ENCODE peak calls at places on chromosome 19, in six cellular contexts. One of them, this sample, is unnamed.

GRCh38 chr19:54653181-54653809 is 9.5 kb upstream of the LILRB4 start:
- DNase-seq in mucosa of descending colon: no peak
- DNase-seq in T-helper 9 cell: no peak
- DNase-seq in stimulated activated CD8-positive, alpha-beta memory T cell treated with anti-CD3 and anti-CD28 coated beads, Interleukin-4, amount 100 ng/mL, for 24 hours: no peak
- DNase-seq in HEK293T: peak
- DNase-seq in activated naive CD4-positive, alpha-beta T cell treated with anti-CD3 and anti-CD28 coated beads, Interleukin-2, amount 10 ng/mL, durations not matched to agents 7 days and 5 days: no peak
- DNase-seq in this sample: peak

GRCh38 chr19:39913682-39914333 is 20.6 kb downstream of the FCGBP start:
- DNase-seq in stimulated activated CD8-positive, alpha-beta memory T cell treated with anti-CD3 and anti-CD28 coated beads, Interleukin-4, amount 100 ng/mL, for 24 hours: no peak
- DNase-seq in T-helper 9 cell: no peak
- DNase-seq in mucosa of descending colon: peak
- DNase-seq in HEK293T: no peak
- DNase-seq in activated naive CD4-positive, alpha-beta T cell treated with anti-CD3 and anti-CD28 coated beads, Interleukin-2, amount 10 ng/mL, durations not matched to agents 7 days and 5 days: no peak
- DNase-seq in this sample: no peak

GRCh38 chr19:42202290-42202867 is 15.1 kb downstream of the DEDD2 start:
- DNase-seq in T-helper 9 cell: no peak
- DNase-seq in HEK293T: no peak
- DNase-seq in stimulated activated CD8-positive, alpha-beta memory T cell treated with anti-CD3 and anti-CD28 coated beads, Interleukin-4, amount 100 ng/mL, for 24 hours: no peak
- DNase-seq in activated naive CD4-positive, alpha-beta T cell treated with anti-CD3 and anti-CD28 coated beads, Interleukin-2, amount 10 ng/mL, durations not matched to agents 7 days and 5 days: no peak
- DNase-seq in mucosa of descending colon: no peak
- DNase-seq in this sample: no peak

GRCh38 chr19:9597027-9597426 is 12.7 kb upstream of the ZNF121 start:
- DNase-seq in T-helper 9 cell: no peak
- DNase-seq in activated naive CD4-positive, alpha-beta T cell treated with anti-CD3 and anti-CD28 coated beads, Interleukin-2, amount 10 ng/mL, durations not matched to agents 7 days and 5 days: no peak
- DNase-seq in mucosa of descending colon: no peak
- DNase-seq in stimulated activated CD8-positive, alpha-beta memory T cell treated with anti-CD3 and anti-CD28 coated beads, Interleukin-4, amount 100 ng/mL, for 24 hours: no peak
- DNase-seq in HEK293T: no peak
- DNase-seq in this sample: no peak

GRCh38 chr19:29939628-29940027 is 2.4 kb upstream of the URI1 start:
- DNase-seq in mucosa of descending colon: no peak
- DNase-seq in HEK293T: no peak
- DNase-seq in T-helper 9 cell: no peak
- DNase-seq in activated naive CD4-positive, alpha-beta T cell treated with anti-CD3 and anti-CD28 coated beads, Interleukin-2, amount 10 ng/mL, durations not matched to agents 7 days and 5 days: no peak
- DNase-seq in stimulated activated CD8-positive, alpha-beta memory T cell treated with anti-CD3 and anti-CD28 coated beads, Interleukin-4, amount 100 ng/mL, for 24 hours: no peak
- DNase-seq in this sample: no peak

GRCh38 chr19:726993-727956 is 18.5 kb downstream of the PALM start:
- DNase-seq in T-helper 9 cell: no peak
- DNase-seq in HEK293T: no peak
- DNase-seq in activated naive CD4-positive, alpha-beta T cell treated with anti-CD3 and anti-CD28 coated beads, Interleukin-2, amount 10 ng/mL, durations not matched to agents 7 days and 5 days: no peak
- DNase-seq in mucosa of descending colon: no peak
- DNase-seq in stimulated activated CD8-positive, alpha-beta memory T cell treated with anti-CD3 and anti-CD28 coated beads, Interleukin-4, amount 100 ng/mL, for 24 hours: no peak
- DNase-seq in this sample: no peak

GRCh38 chr19:42114412-42114811 is 17.8 kb downstream of the POU2F2 start:
- DNase-seq in stimulated activated CD8-positive, alpha-beta memory T cell treated with anti-CD3 and anti-CD28 coated beads, Interleukin-4, amount 100 ng/mL, for 24 hours: no peak
- DNase-seq in activated naive CD4-positive, alpha-beta T cell treated with anti-CD3 and anti-CD28 coated beads, Interleukin-2, amount 10 ng/mL, durations not matched to agents 7 days and 5 days: no peak
- DNase-seq in HEK293T: no peak
- DNase-seq in mucosa of descending colon: peak
- DNase-seq in T-helper 9 cell: no peak
- DNase-seq in this sample: peak

GRCh38 chr19:38685666-38686529 is 38.4 kb downstream of the ACTN4 start:
- DNase-seq in T-helper 9 cell: no peak
- DNase-seq in HEK293T: peak
- DNase-seq in mucosa of descending colon: no peak
- DNase-seq in stimulated activated CD8-positive, alpha-beta memory T cell treated with anti-CD3 and anti-CD28 coated beads, Interleukin-4, amount 100 ng/mL, for 24 hours: no peak
- DNase-seq in activated naive CD4-positive, alpha-beta T cell treated with anti-CD3 and anti-CD28 coated beads, Interleukin-2, amount 10 ng/mL, durations not matched to agents 7 days and 5 days: no peak
- DNase-seq in this sample: no peak

GRCh38 chr19:3450796-3451411 is 29.4 kb downstream of the SMIM24 start:
- DNase-seq in T-helper 9 cell: no peak
- DNase-seq in mucosa of descending colon: no peak
- DNase-seq in HEK293T: no peak
- DNase-seq in activated naive CD4-positive, alpha-beta T cell treated with anti-CD3 and anti-CD28 coated beads, Interleukin-2, amount 10 ng/mL, durations not matched to agents 7 days and 5 days: no peak
- DNase-seq in stimulated activated CD8-positive, alpha-beta memory T cell treated with anti-CD3 and anti-CD28 coated beads, Interleukin-4, amount 100 ng/mL, for 24 hours: no peak
- DNase-seq in this sample: no peak